ENCODE peak calls at places on chromosomes 12 and 14, in eight cellular contexts. G, Q, D, M, B, R, W and V are unnamed samples.

GRCh38 chr12:112023759-112024396 is 10.7 kb downstream of the ERP29 start:
- DNase-seq in G (no peak), Q (no peak), D (no peak), M (no peak), B (no peak), R (no peak), W (no peak), V (no peak)

GRCh38 chr14:101776315-101776714 is 14.8 kb downstream of the PPP2R5C start:
- DNase-seq in G (no peak), Q (peak; percentile 52), D (no peak), M (no peak), B (peak; percentile 53), R (no peak), W (no peak), V (no peak)

GRCh38 chr14:100910888-100911664 is 7.6 kb upstream of the RTL1 start:
- DNase-seq in G (no peak), Q (no peak), D (no peak), M (peak; percentile 59), B (no peak), R (no peak), W (no peak), V (no peak)

GRCh38 chr14:31380106-31380505 is 40.2 kb downstream of the HEATR5A start:
- DNase-seq in G (no peak), Q (no peak), D (no peak), M (no peak), B (no peak), R (no peak), W (peak; percentile 15), V (no peak)

GRCh38 chr12:82300611-82301010 is 57.6 kb downstream of the CCDC59 start:
- DNase-seq in G (no peak), Q (no peak), D (no peak), M (no peak), B (no peak), R (no peak), W (no peak), V (no peak)

GRCh38 chr12:96516472-96517417 is 27.4 kb downstream of the CFAP54 start:
- DNase-seq in G (peak; percentile 27), Q (peak; percentile 66), D (peak; percentile 55), M (no peak), B (peak; percentile 65), R (peak; percentile 63), W (peak; percentile 87), V (peak; percentile 48)

GRCh38 chr12:121590476-121591143 is 9.8 kb upstream of the KDM2B start:
- DNase-seq in G (no peak), Q (peak; percentile 79), D (no peak), M (no peak), B (peak; percentile 79), R (no peak), W (peak; percentile 82), V (no peak)

GRCh38 chr14:37036669-37037341 is 135.6 kb downstream of the SLC25A21 start:
- DNase-seq in G (no peak), Q (no peak), D (no peak), M (no peak), B (no peak), R (no peak), W (peak; percentile 25), V (no peak)

GRCh38 chr14:52033131-52033642 is 35.7 kb downstream of the NID2 start:
- DNase-seq in G (no peak), Q (no peak), D (no peak), M (no peak), B (no peak), R (no peak), W (peak; percentile 60), V (no peak)

GRCh38 chr12:92602476-92602875 is 100.3 kb upstream of the PLEKHG7 start:
- DNase-seq in G (no peak), Q (no peak), D (no peak), M (no peak), B (no peak), R (no peak), W (peak; percentile 93), V (no peak)

GRCh38 chr12:107779077-107779840 is 4.8 kb downstream of the ASCL4 start:
- DNase-seq in G (peak; percentile 30), Q (peak; percentile 63), D (no peak), M (no peak), B (peak; percentile 63), R (no peak), W (no peak), V (no peak)

GRCh38 chr12:16076553-16076952 is 165.4 kb downstream of the DERA start:
- DNase-seq in G (no peak), Q (peak; percentile 18), D (peak; percentile 32), M (no peak), B (peak; percentile 18), R (no peak), W (peak; percentile 48), V (peak; percentile 64)

GRCh38 chr12:95083471-95083870 is 10.1 kb upstream of the NR2C1 start:
- DNase-seq in G (no peak), Q (no peak), D (no peak), M (no peak), B (no peak), R (no peak), W (no peak), V (no peak)

GRCh38 chr12:130761537-130762318 is 45.6 kb upstream of the RIMBP2 start:
- DNase-seq in G (no peak), Q (peak; percentile 77), D (peak; percentile 59), M (no peak), B (peak; percentile 85), R (no peak), W (peak; percentile 57), V (peak; percentile 33)

GRCh38 chr14:103108749-103109207 is 14.3 kb downstream of the EXOC3L4 start:
- DNase-seq in G (peak; percentile 71), Q (peak; percentile 84), D (no peak), M (no peak), B (peak; percentile 89), R (no peak), W (peak; percentile 77), V (no peak)

GRCh38 chr12:56161677-56162351 is 3.7 kb downstream of the MYL6 start:
- DNase-seq in G (no peak), Q (no peak), D (no peak), M (no peak), B (no peak), R (no peak), W (no peak), V (no peak)

GRCh38 chr12:64618953-64619590 is 8.8 kb downstream of the RASSF3 start:
- DNase-seq in G (no peak), Q (peak; percentile 61), D (no peak), M (no peak), B (peak; percentile 55), R (no peak), W (peak; percentile 27), V (no peak)

GRCh38 chr12:121774968-121775474 is 18.5 kb downstream of the RHOF start:
- DNase-seq in G (no peak), Q (no peak), D (no peak), M (peak; percentile 76), B (no peak), R (no peak), W (no peak), V (no peak)

GRCh38 chr14:88422919-88423318 is 37.5 kb downstream of the SPATA7 start:
- DNase-seq in G (no peak), Q (no peak), D (no peak), M (no peak), B (no peak), R (no peak), W (peak; percentile 94), V (no peak)

GRCh38 chr12:92561543-92561899 is 141.3 kb upstream of the PLEKHG7 start:
- DNase-seq in G (no peak), Q (no peak), D (no peak), M (no peak), B (no peak), R (no peak), W (no peak), V (no peak)

GRCh38 chr14:60151715-60152114 is 13.5 kb downstream of the DHRS7 start:
- DNase-seq in G (no peak), Q (no peak), D (no peak), M (peak; percentile 89), B (no peak), R (peak; percentile 39), W (peak; percentile 95), V (no peak)

GRCh38 chr12:99619389-99620158 is 28.0 kb upstream of the GARIN6 start:
- DNase-seq in G (peak; percentile 2), Q (peak; percentile 13), D (peak; percentile 30), M (no peak), B (no peak), R (no peak), W (peak; percentile 66), V (no peak)

GRCh38 chr12:57235728-57236131 is 6.2 kb downstream of the SHMT2 start:
- DNase-seq in G (no peak), Q (no peak), D (no peak), M (peak; percentile 20), B (no peak), R (no peak), W (no peak), V (no peak)